ENCODE peak calls at places on chromosomes 12 and 14, in four cellular contexts. One of them, this sample, is unnamed.

GRCh38 chr12:44377443-44378160 is 498.5 kb downstream of the NELL2 start:
- DNase-seq in suprapubic skin: no peak
- DNase-seq in PC-3: no peak
- DNase-seq in dorsolateral prefrontal cortex: no peak
- DNase-seq in this sample: no peak

GRCh38 chr12:52121848-52122838 is 42.6 kb downstream of the SMIM41 start:
- DNase-seq in dorsolateral prefrontal cortex: peak
- DNase-seq in PC-3: peak
- DNase-seq in suprapubic skin: no peak
- DNase-seq in this sample: peak

GRCh38 chr14:92998957-92999356 is 76.0 kb downstream of the CHGA start:
- DNase-seq in suprapubic skin: no peak
- DNase-seq in dorsolateral prefrontal cortex: no peak
- DNase-seq in PC-3: no peak
- DNase-seq in this sample: no peak

GRCh38 chr12:52230364-52231281 is 2.4 kb upstream of the KRT7 start:
- DNase-seq in PC-3: peak
- DNase-seq in suprapubic skin: peak
- DNase-seq in dorsolateral prefrontal cortex: no peak
- DNase-seq in this sample: no peak

GRCh38 chr14:34081576-34082136 is 130.8 kb upstream of the EGLN3 start:
- DNase-seq in dorsolateral prefrontal cortex: no peak
- DNase-seq in PC-3: peak
- DNase-seq in suprapubic skin: no peak
- DNase-seq in this sample: no peak

GRCh38 chr12:89225401-89225800 is 126.9 kb downstream of the DUSP6 start:
- DNase-seq in dorsolateral prefrontal cortex: no peak
- DNase-seq in suprapubic skin: no peak
- DNase-seq in PC-3: peak
- DNase-seq in this sample: no peak

GRCh38 chr14:69335421-69335820 is 62.7 kb downstream of the ERH start:
- DNase-seq in PC-3: peak
- DNase-seq in suprapubic skin: no peak
- DNase-seq in dorsolateral prefrontal cortex: no peak
- DNase-seq in this sample: no peak

GRCh38 chr14:95533822-95534221 is 1.0 kb upstream of the GLRX5 start:
- DNase-seq in suprapubic skin: no peak
- DNase-seq in dorsolateral prefrontal cortex: no peak
- DNase-seq in PC-3: no peak
- DNase-seq in this sample: no peak

GRCh38 chr14:20799955-20800544 is 2.6 kb downstream of the RNASE1 start:
- DNase-seq in dorsolateral prefrontal cortex: no peak
- DNase-seq in suprapubic skin: peak
- DNase-seq in PC-3: peak
- DNase-seq in this sample: no peak

GRCh38 chr12:80264386-80264785 is 165.0 kb downstream of the OTOGL start:
- DNase-seq in PC-3: no peak
- DNase-seq in suprapubic skin: no peak
- DNase-seq in dorsolateral prefrontal cortex: no peak
- DNase-seq in this sample: no peak

GRCh38 chr12:124231980-124232653 is 62.8 kb upstream of the RFLNA start:
- DNase-seq in dorsolateral prefrontal cortex: no peak
- DNase-seq in suprapubic skin: no peak
- DNase-seq in PC-3: no peak
- DNase-seq in this sample: no peak

GRCh38 chr12:57404966-57405640 is 25.7 kb downstream of the R3HDM2 start:
- DNase-seq in suprapubic skin: no peak
- DNase-seq in dorsolateral prefrontal cortex: no peak
- DNase-seq in PC-3: no peak
- DNase-seq in this sample: no peak

GRCh38 chr12:96906498-96906848 is 584 bp upstream of the NEDD1 start:
- DNase-seq in suprapubic skin: no peak
- DNase-seq in dorsolateral prefrontal cortex: no peak
- DNase-seq in PC-3: no peak
- DNase-seq in this sample: no peak

GRCh38 chr14:93005838-93006237 is 82.9 kb downstream of the CHGA start:
- DNase-seq in dorsolateral prefrontal cortex: no peak
- DNase-seq in suprapubic skin: no peak
- DNase-seq in PC-3: no peak
- DNase-seq in this sample: no peak

GRCh38 chr12:91577586-91578539 is 395.2 kb upstream of the DCN start:
- DNase-seq in suprapubic skin: no peak
- DNase-seq in PC-3: peak
- DNase-seq in dorsolateral prefrontal cortex: no peak
- DNase-seq in this sample: no peak

GRCh38 chr14:94391284-94391914 is 3.0 kb upstream of the SERPINA1 start:
- DNase-seq in suprapubic skin: no peak
- DNase-seq in PC-3: no peak
- DNase-seq in dorsolateral prefrontal cortex: no peak
- DNase-seq in this sample: no peak
- H3K4me3 ChIP-seq in suprapubic skin: no peak
- H3K4me3 ChIP-seq in PC-3: no peak
- H3K4me3 ChIP-seq in dorsolateral prefrontal cortex: no peak
- H3K4me3 ChIP-seq in this sample: no peak

GRCh38 chr12:102539651-102540553 is 59.5 kb upstream of the IGF1 start:
- DNase-seq in dorsolateral prefrontal cortex: no peak
- DNase-seq in suprapubic skin: no peak
- DNase-seq in PC-3: no peak
- DNase-seq in this sample: no peak

GRCh38 chr12:102543931-102544485 is 63.6 kb upstream of the IGF1 start:
- DNase-seq in dorsolateral prefrontal cortex: no peak
- DNase-seq in suprapubic skin: no peak
- DNase-seq in PC-3: no peak
- DNase-seq in this sample: no peak

GRCh38 chr12:102542816-102543448 is 62.6 kb upstream of the IGF1 start:
- DNase-seq in suprapubic skin: no peak
- DNase-seq in dorsolateral prefrontal cortex: no peak
- DNase-seq in PC-3: no peak
- DNase-seq in this sample: no peak

GRCh38 chr12:102540856-102541385 is 60.6 kb upstream of the IGF1 start:
- DNase-seq in suprapubic skin: no peak
- DNase-seq in PC-3: no peak
- DNase-seq in dorsolateral prefrontal cortex: no peak
- DNase-seq in this sample: no peak

GRCh38 chr12:102543494-102543893 is 63.1 kb upstream of the IGF1 start:
- DNase-seq in dorsolateral prefrontal cortex: no peak
- DNase-seq in PC-3: no peak
- DNase-seq in suprapubic skin: no peak
- DNase-seq in this sample: no peak
- TF ChIP-seq CTCF in dorsolateral prefrontal cortex: no peak
- TF ChIP-seq CTCF in PC-3: no peak
- TF ChIP-seq CTCF in suprapubic skin: no peak
- TF ChIP-seq CTCF in this sample: no peak

DNA sequence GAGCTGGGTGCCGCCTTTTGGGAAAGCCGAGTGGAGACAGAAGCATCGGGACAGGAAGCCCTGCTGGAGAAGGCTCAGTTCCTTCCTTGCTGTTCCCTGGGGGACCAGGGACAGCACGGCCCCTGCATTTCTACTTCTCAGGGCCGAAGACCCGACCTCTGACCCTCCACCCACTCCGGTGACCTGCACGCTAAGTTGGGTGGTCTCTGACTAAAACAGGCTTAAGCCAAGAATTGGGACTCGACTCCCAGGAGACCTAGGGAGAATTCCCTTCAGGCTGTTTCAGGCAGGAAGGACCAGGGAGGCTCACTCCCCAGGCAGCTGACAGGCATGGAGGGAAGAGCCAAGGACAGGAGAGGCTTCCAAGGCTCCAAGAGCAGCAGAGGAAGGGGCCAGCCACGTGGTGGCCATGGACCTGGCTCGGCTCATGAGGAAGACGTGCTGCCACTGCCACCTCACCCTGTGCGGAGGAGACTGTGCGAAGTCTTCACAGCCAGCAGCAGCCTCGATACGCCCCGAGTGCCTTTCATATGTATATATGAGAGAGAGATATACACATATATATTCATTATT is 43.9 kb downstream of the DCAF4 start:
- DNase-seq in dorsolateral prefrontal cortex: no peak
- DNase-seq in PC-3: no peak
- DNase-seq in suprapubic skin: no peak
- DNase-seq in this sample: no peak
- H3K4me3 ChIP-seq in dorsolateral prefrontal cortex: no peak
- H3K4me3 ChIP-seq in PC-3: no peak
- H3K4me3 ChIP-seq in suprapubic skin: no peak
- H3K4me3 ChIP-seq in this sample: no peak

GRCh38 chr12:27480031-27480430 is 33.5 kb downstream of the SMCO2 start:
- DNase-seq in suprapubic skin: no peak
- DNase-seq in dorsolateral prefrontal cortex: no peak
- DNase-seq in PC-3: no peak
- DNase-seq in this sample: no peak
- TF ChIP-seq CTCF in suprapubic skin: no peak
- TF ChIP-seq CTCF in dorsolateral prefrontal cortex: no peak
- TF ChIP-seq CTCF in PC-3: no peak
- TF ChIP-seq CTCF in this sample: no peak

GRCh38 chr14:81187832-81188522 is 32.8 kb downstream of the GTF2A1 start:
- DNase-seq in dorsolateral prefrontal cortex: no peak
- DNase-seq in PC-3: no peak
- DNase-seq in suprapubic skin: no peak
- DNase-seq in this sample: no peak

GRCh38 chr14:81193924-81194633 is 26.7 kb downstream of the GTF2A1 start:
- DNase-seq in dorsolateral prefrontal cortex: no peak
- DNase-seq in suprapubic skin: no peak
- DNase-seq in PC-3: peak
- DNase-seq in this sample: no peak

DNA sequence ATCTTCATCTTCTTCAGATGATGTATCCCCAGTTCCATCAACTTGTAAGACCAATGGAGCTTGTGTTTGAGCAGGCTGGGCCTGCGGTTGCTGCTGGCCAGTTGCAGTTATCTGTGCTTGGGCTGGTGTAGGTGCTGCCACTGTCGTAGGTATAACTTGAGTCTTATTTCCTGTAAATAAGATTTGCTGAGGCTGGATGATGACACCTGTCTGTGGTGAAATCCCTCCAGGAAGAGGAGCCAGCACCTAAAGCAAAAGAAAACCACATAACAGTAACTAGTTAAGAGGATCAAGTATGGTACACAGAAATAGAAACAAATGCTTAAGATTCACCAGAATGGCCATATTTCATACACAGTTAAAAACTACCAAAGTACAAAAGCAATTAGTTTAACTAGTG is 28.2 kb downstream of the GTF2A1 start:
- DNase-seq in PC-3: no peak
- DNase-seq in suprapubic skin: no peak
- DNase-seq in dorsolateral prefrontal cortex: no peak
- DNase-seq in this sample: no peak
- H3K4me3 ChIP-seq in PC-3: no peak
- H3K4me3 ChIP-seq in suprapubic skin: no peak
- H3K4me3 ChIP-seq in dorsolateral prefrontal cortex: no peak
- H3K4me3 ChIP-seq in this sample: no peak

GRCh38 chr14:60328588-60328987 is 79.6 kb downstream of the PPM1A start:
- DNase-seq in PC-3: no peak
- DNase-seq in dorsolateral prefrontal cortex: no peak
- DNase-seq in suprapubic skin: no peak
- DNase-seq in this sample: no peak

GRCh38 chr14:60331201-60332045 is 82.4 kb downstream of the PPM1A start:
- DNase-seq in suprapubic skin: no peak
- DNase-seq in dorsolateral prefrontal cortex: peak
- DNase-seq in PC-3: peak
- DNase-seq in this sample: no peak

GRCh38 chr14:60327447-60328331 is 78.7 kb downstream of the PPM1A start:
- DNase-seq in suprapubic skin: no peak
- DNase-seq in dorsolateral prefrontal cortex: peak
- DNase-seq in PC-3: peak
- DNase-seq in this sample: no peak

GRCh38 chr14:60332869-60333268 is 83.8 kb downstream of the PPM1A start:
- DNase-seq in suprapubic skin: no peak
- DNase-seq in PC-3: no peak
- DNase-seq in dorsolateral prefrontal cortex: no peak
- DNase-seq in this sample: no peak

GRCh38 chr14:60332046-60332399 is 83.0 kb downstream of the PPM1A start:
- DNase-seq in dorsolateral prefrontal cortex: no peak
- DNase-seq in PC-3: no peak
- DNase-seq in suprapubic skin: no peak
- DNase-seq in this sample: no peak
- TF ChIP-seq CTCF in dorsolateral prefrontal cortex: no peak
- TF ChIP-seq CTCF in PC-3: no peak
- TF ChIP-seq CTCF in suprapubic skin: no peak
- TF ChIP-seq CTCF in this sample: no peak

DNA sequence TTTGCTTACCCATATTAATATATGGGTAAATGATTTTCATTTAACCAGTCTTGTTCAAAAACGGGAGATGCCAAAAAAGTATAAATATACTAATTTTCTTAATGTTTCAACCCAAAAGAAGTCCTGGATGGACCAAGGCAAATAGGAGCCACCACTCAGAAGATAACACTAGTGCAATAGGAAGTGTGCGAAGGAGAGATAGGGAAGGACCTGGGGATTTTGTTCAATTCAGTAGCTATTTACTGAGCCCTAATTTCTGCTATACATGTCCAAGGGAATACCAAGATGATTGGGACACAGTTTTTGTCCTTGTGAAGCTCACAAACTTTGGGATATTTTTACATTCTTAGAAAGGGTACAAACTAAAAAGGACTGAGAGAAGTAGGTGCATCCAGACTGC is 1.5 kb downstream of the CMAS start:
- DNase-seq in suprapubic skin: no peak
- DNase-seq in PC-3: no peak
- DNase-seq in dorsolateral prefrontal cortex: no peak
- DNase-seq in this sample: no peak
- H3K4me3 ChIP-seq in suprapubic skin: peak
- H3K4me3 ChIP-seq in PC-3: peak
- H3K4me3 ChIP-seq in dorsolateral prefrontal cortex: peak
- H3K4me3 ChIP-seq in this sample: no peak

GRCh38 chr12:49875115-49875720 is 28.5 kb downstream of the FAIM2 start:
- DNase-seq in suprapubic skin: no peak
- DNase-seq in dorsolateral prefrontal cortex: no peak
- DNase-seq in PC-3: no peak
- DNase-seq in this sample: peak
- TF ChIP-seq CTCF in suprapubic skin: no peak
- TF ChIP-seq CTCF in dorsolateral prefrontal cortex: no peak
- TF ChIP-seq CTCF in PC-3: no peak
- TF ChIP-seq CTCF in this sample: no peak

This sample was measured in lower leg skin.